ENCODE peak calls at places on chromosomes 7 and 10, in nine cellular contexts. One of them, this sample, is unnamed.

GRCh38 chr10:79161557-79161956 is 92.8 kb downstream of the ZMIZ1 start:
- DNase-seq in A549: no peak
- DNase-seq in tibial artery: no peak
- DNase-seq in lung: no peak
- DNase-seq in IMR-90: no peak
- DNase-seq in GM23248: peak; percentile 39
- DNase-seq in HL-60: no peak
- DNase-seq in CD4-positive, alpha-beta memory T cell: no peak
- DNase-seq in left ventricle myocardium inferior: no peak
- DNase-seq in this sample: no peak

GRCh38 chr7:129431911-129432643 is 2.2 kb upstream of the STRIP2 start:
- DNase-seq in lung: no peak
- DNase-seq in GM23248: peak; percentile 10
- DNase-seq in HL-60: no peak
- DNase-seq in A549: peak; percentile 2
- DNase-seq in CD4-positive, alpha-beta memory T cell: no peak
- DNase-seq in left ventricle myocardium inferior: no peak
- DNase-seq in tibial artery: no peak
- DNase-seq in IMR-90: no peak
- DNase-seq in this sample: no peak

GRCh38 chr10:69571618-69572158 is 1.5 kb downstream of the NEUROG3 start:
- DNase-seq in HL-60: no peak
- DNase-seq in A549: no peak
- DNase-seq in GM23248: no peak
- DNase-seq in IMR-90: no peak
- DNase-seq in left ventricle myocardium inferior: no peak
- DNase-seq in tibial artery: no peak
- DNase-seq in lung: no peak
- DNase-seq in CD4-positive, alpha-beta memory T cell: no peak
- DNase-seq in this sample: no peak

GRCh38 chr10:17001961-17002749 is 127.5 kb downstream of the CUBN start:
- DNase-seq in lung: no peak
- DNase-seq in A549: no peak
- DNase-seq in CD4-positive, alpha-beta memory T cell: peak; percentile 65
- DNase-seq in IMR-90: peak; percentile 88
- DNase-seq in HL-60: no peak
- DNase-seq in tibial artery: peak; percentile 55
- DNase-seq in GM23248: peak; percentile 95
- DNase-seq in left ventricle myocardium inferior: peak; percentile 38
- DNase-seq in this sample: peak; percentile 38

GRCh38 chr7:1087952-1088920 is at the start of gene GPER1:
- DNase-seq in tibial artery: peak; percentile 44
- DNase-seq in A549: no peak
- DNase-seq in CD4-positive, alpha-beta memory T cell: no peak
- DNase-seq in IMR-90: peak; percentile 24
- DNase-seq in lung: peak; percentile 56
- DNase-seq in GM23248: peak; percentile 83
- DNase-seq in HL-60: no peak
- DNase-seq in left ventricle myocardium inferior: peak; percentile 58
- DNase-seq in this sample: peak; percentile 56

GRCh38 chr10:79352035-79352595 is 4.8 kb downstream of the PPIF start:
- DNase-seq in tibial artery: no peak
- DNase-seq in lung: no peak
- DNase-seq in HL-60: no peak
- DNase-seq in left ventricle myocardium inferior: no peak
- DNase-seq in IMR-90: no peak
- DNase-seq in CD4-positive, alpha-beta memory T cell: no peak
- DNase-seq in GM23248: no peak
- DNase-seq in A549: no peak
- DNase-seq in this sample: no peak

GRCh38 chr10:44959243-44960097 is at the start of gene RASSF4:
- DNase-seq in A549: peak; percentile 85
- DNase-seq in GM23248: peak; percentile 93
- DNase-seq in tibial artery: peak; percentile 89
- DNase-seq in HL-60: peak; percentile 76
- DNase-seq in IMR-90: peak; percentile 74
- DNase-seq in lung: peak; percentile 94
- DNase-seq in left ventricle myocardium inferior: peak; percentile 95
- DNase-seq in CD4-positive, alpha-beta memory T cell: peak; percentile 87
- DNase-seq in this sample: peak; percentile 94

GRCh38 chr10:43407148-43407575 is 1.8 kb downstream of the HNRNPF start:
- DNase-seq in lung: peak; percentile 50
- DNase-seq in left ventricle myocardium inferior: peak; percentile 68
- DNase-seq in IMR-90: peak; percentile 36
- DNase-seq in HL-60: no peak
- DNase-seq in tibial artery: peak; percentile 25
- DNase-seq in GM23248: peak; percentile 85
- DNase-seq in CD4-positive, alpha-beta memory T cell: peak; percentile 50
- DNase-seq in A549: peak; percentile 31
- DNase-seq in this sample: peak; percentile 78

GRCh38 chr10:97454330-97455036 is 8.5 kb downstream of the ZDHHC16 start:
- DNase-seq in CD4-positive, alpha-beta memory T cell: no peak
- DNase-seq in HL-60: no peak
- DNase-seq in GM23248: peak; percentile 58
- DNase-seq in A549: no peak
- DNase-seq in tibial artery: peak; percentile 41
- DNase-seq in IMR-90: peak; percentile 34
- DNase-seq in lung: peak; percentile 62
- DNase-seq in left ventricle myocardium inferior: no peak
- DNase-seq in this sample: no peak

GRCh38 chr10:112227331-112227961 is 43.9 kb upstream of the GPAM start:
- DNase-seq in lung: peak; percentile 51
- DNase-seq in GM23248: peak; percentile 74
- DNase-seq in A549: no peak
- DNase-seq in left ventricle myocardium inferior: no peak
- DNase-seq in IMR-90: no peak
- DNase-seq in HL-60: peak; percentile 76
- DNase-seq in tibial artery: no peak
- DNase-seq in CD4-positive, alpha-beta memory T cell: no peak
- DNase-seq in this sample: no peak

GRCh38 chr7:150324366-150324961 is 1.1 kb upstream of the ACTR3C start:
- DNase-seq in A549: no peak
- DNase-seq in CD4-positive, alpha-beta memory T cell: no peak
- DNase-seq in IMR-90: peak; percentile 11
- DNase-seq in GM23248: no peak
- DNase-seq in left ventricle myocardium inferior: no peak
- DNase-seq in HL-60: no peak
- DNase-seq in tibial artery: no peak
- DNase-seq in lung: no peak
- DNase-seq in this sample: no peak

GRCh38 chr10:123809632-123810031 is 82.0 kb downstream of the CPXM2 start:
- DNase-seq in A549: no peak
- DNase-seq in tibial artery: no peak
- DNase-seq in left ventricle myocardium inferior: no peak
- DNase-seq in HL-60: no peak
- DNase-seq in IMR-90: no peak
- DNase-seq in CD4-positive, alpha-beta memory T cell: no peak
- DNase-seq in lung: no peak
- DNase-seq in GM23248: no peak
- DNase-seq in this sample: no peak

GRCh38 chr10:123804716-123805115 is 86.9 kb downstream of the CPXM2 start:
- DNase-seq in CD4-positive, alpha-beta memory T cell: no peak
- DNase-seq in IMR-90: no peak
- DNase-seq in left ventricle myocardium inferior: no peak
- DNase-seq in A549: no peak
- DNase-seq in GM23248: peak; percentile 91
- DNase-seq in lung: no peak
- DNase-seq in tibial artery: no peak
- DNase-seq in HL-60: no peak
- DNase-seq in this sample: no peak

GRCh38 chr10:123808873-123809272 is 82.7 kb downstream of the CPXM2 start:
- DNase-seq in CD4-positive, alpha-beta memory T cell: no peak
- DNase-seq in tibial artery: no peak
- DNase-seq in left ventricle myocardium inferior: no peak
- DNase-seq in IMR-90: no peak
- DNase-seq in HL-60: no peak
- DNase-seq in GM23248: peak; percentile 97
- DNase-seq in lung: no peak
- DNase-seq in A549: peak; percentile 48
- DNase-seq in this sample: no peak

GRCh38 chr10:123808286-123808685 is 83.3 kb downstream of the CPXM2 start:
- DNase-seq in tibial artery: no peak
- DNase-seq in lung: no peak
- DNase-seq in left ventricle myocardium inferior: no peak
- DNase-seq in CD4-positive, alpha-beta memory T cell: no peak
- DNase-seq in IMR-90: no peak
- DNase-seq in GM23248: peak; percentile 29
- DNase-seq in A549: no peak
- DNase-seq in HL-60: no peak
- DNase-seq in this sample: no peak

GRCh38 chr10:123807444-123808035 is 84.1 kb downstream of the CPXM2 start:
- DNase-seq in CD4-positive, alpha-beta memory T cell: no peak
- DNase-seq in tibial artery: no peak
- DNase-seq in left ventricle myocardium inferior: no peak
- DNase-seq in HL-60: no peak
- DNase-seq in A549: no peak
- DNase-seq in GM23248: peak; percentile 23
- DNase-seq in lung: peak; percentile 6
- DNase-seq in IMR-90: no peak
- DNase-seq in this sample: no peak
- H3K4me3 ChIP-seq in CD4-positive, alpha-beta memory T cell: no peak overlapping the region
- H3K4me3 ChIP-seq in tibial artery: no peak overlapping the region
- H3K4me3 ChIP-seq in left ventricle myocardium inferior: no peak overlapping the region
- H3K4me3 ChIP-seq in HL-60: no peak overlapping the region
- H3K4me3 ChIP-seq in A549: no peak overlapping the region
- H3K4me3 ChIP-seq in GM23248: no peak overlapping the region
- H3K4me3 ChIP-seq in lung: no peak overlapping the region
- H3K4me3 ChIP-seq in IMR-90: no peak overlapping the region
- H3K4me3 ChIP-seq in this sample: no peak overlapping the region

GRCh38 chr7:98869001-98869373 is 827 bp downstream of the TMEM130 start:
- DNase-seq in A549: no peak
- DNase-seq in HL-60: no peak
- DNase-seq in IMR-90: no peak
- DNase-seq in tibial artery: no peak
- DNase-seq in CD4-positive, alpha-beta memory T cell: no peak
- DNase-seq in GM23248: no peak
- DNase-seq in left ventricle myocardium inferior: no peak
- DNase-seq in lung: no peak
- DNase-seq in this sample: no peak
- H3K4me3 ChIP-seq in A549: no peak overlapping the region
- H3K4me3 ChIP-seq in HL-60: no peak overlapping the region
- H3K4me3 ChIP-seq in IMR-90: peak overlapping the region; percentile 62
- H3K4me3 ChIP-seq in tibial artery: peak overlapping the region; percentile 69
- H3K4me3 ChIP-seq in CD4-positive, alpha-beta memory T cell: no peak overlapping the region
- H3K4me3 ChIP-seq in GM23248: no peak overlapping the region
- H3K4me3 ChIP-seq in left ventricle myocardium inferior: no peak overlapping the region
- H3K4me3 ChIP-seq in lung: peak overlapping the region; percentile 7
- H3K4me3 ChIP-seq in this sample: no peak overlapping the region

DNA sequence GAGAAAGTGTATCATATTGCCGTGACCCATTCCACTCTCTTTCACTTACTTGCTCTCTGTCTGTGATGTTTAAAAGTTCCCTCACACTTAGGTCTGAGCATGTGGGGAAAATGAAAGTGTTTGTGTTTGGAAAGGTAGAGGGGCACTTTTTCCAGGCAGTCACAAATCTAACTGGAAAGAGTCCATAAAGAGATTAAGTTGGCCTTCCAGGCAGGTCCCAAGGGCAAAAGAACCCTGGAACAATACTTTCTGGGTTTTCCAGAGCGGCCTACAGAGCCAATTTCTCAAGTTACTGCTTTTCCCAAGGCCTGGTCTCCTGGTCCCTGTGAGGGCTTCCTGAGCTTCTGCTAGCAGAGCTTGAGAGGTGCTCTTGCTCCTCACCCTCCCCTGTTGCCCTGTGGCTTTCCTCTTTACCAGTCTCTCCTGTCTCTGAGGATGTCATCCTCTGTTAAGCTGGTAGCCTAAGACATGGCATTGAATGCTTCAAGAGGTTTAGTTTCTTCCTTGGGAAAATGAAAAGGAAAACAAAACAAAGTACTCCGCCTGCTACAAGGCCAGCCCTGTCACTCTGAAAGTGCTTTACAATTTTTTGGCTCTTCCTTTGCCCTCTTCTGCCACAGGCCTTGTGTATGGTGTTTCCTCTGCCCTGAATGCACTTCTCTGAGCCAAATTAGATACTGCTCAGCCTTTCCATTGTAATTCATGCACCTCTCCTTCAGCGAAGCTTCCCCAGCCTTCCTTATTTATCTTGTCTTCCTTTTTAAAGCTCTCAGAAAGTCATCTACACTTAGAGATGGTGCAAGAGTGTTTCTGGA is 20.1 kb downstream of the TES start:
- DNase-seq in HL-60: no peak
- DNase-seq in GM23248: no peak
- DNase-seq in lung: no peak
- DNase-seq in IMR-90: no peak
- DNase-seq in tibial artery: no peak
- DNase-seq in left ventricle myocardium inferior: no peak
- DNase-seq in CD4-positive, alpha-beta memory T cell: no peak
- DNase-seq in A549: no peak
- DNase-seq in this sample: no peak
- H3K4me3 ChIP-seq in HL-60: no peak overlapping the region
- H3K4me3 ChIP-seq in GM23248: no peak overlapping the region
- H3K4me3 ChIP-seq in lung: no peak overlapping the region
- H3K4me3 ChIP-seq in IMR-90: no peak overlapping the region
- H3K4me3 ChIP-seq in tibial artery: peak overlapping the region; percentile 12
- H3K4me3 ChIP-seq in left ventricle myocardium inferior: peak overlapping the region; percentile 14
- H3K4me3 ChIP-seq in CD4-positive, alpha-beta memory T cell: no peak overlapping the region
- H3K4me3 ChIP-seq in A549: no peak overlapping the region
- H3K4me3 ChIP-seq in this sample: no peak overlapping the region

GRCh38 chr7:27191081-27191715 is 6.2 kb upstream of the HOXA11 start:
- DNase-seq in tibial artery: peak; percentile 16
- DNase-seq in GM23248: no peak
- DNase-seq in IMR-90: no peak
- DNase-seq in HL-60: no peak
- DNase-seq in left ventricle myocardium inferior: no peak
- DNase-seq in lung: no peak
- DNase-seq in CD4-positive, alpha-beta memory T cell: no peak
- DNase-seq in A549: no peak
- DNase-seq in this sample: no peak

GRCh38 chr7:27189560-27190283 is 4.7 kb upstream of the HOXA11 start:
- DNase-seq in A549: no peak
- DNase-seq in HL-60: no peak
- DNase-seq in tibial artery: peak; percentile 13
- DNase-seq in lung: no peak
- DNase-seq in GM23248: no peak
- DNase-seq in left ventricle myocardium inferior: no peak
- DNase-seq in CD4-positive, alpha-beta memory T cell: no peak
- DNase-seq in IMR-90: no peak
- DNase-seq in this sample: peak; percentile 33

GRCh38 chr7:27188666-27189559 is 3.9 kb upstream of the HOXA11 start:
- DNase-seq in left ventricle myocardium inferior: no peak
- DNase-seq in IMR-90: no peak
- DNase-seq in CD4-positive, alpha-beta memory T cell: no peak
- DNase-seq in A549: no peak
- DNase-seq in tibial artery: peak; percentile 38
- DNase-seq in HL-60: no peak
- DNase-seq in GM23248: no peak
- DNase-seq in lung: no peak
- DNase-seq in this sample: no peak

GRCh38 chr7:27191716-27192545 is 6.9 kb upstream of the HOXA11 start:
- DNase-seq in lung: no peak
- DNase-seq in HL-60: no peak
- DNase-seq in GM23248: no peak
- DNase-seq in CD4-positive, alpha-beta memory T cell: no peak
- DNase-seq in A549: no peak
- DNase-seq in IMR-90: no peak
- DNase-seq in tibial artery: peak; percentile 22
- DNase-seq in left ventricle myocardium inferior: no peak
- DNase-seq in this sample: peak; percentile 56

GRCh38 chr7:27190284-27190748 is 5.3 kb upstream of the HOXA11 start:
- DNase-seq in GM23248: no peak
- DNase-seq in lung: no peak
- DNase-seq in CD4-positive, alpha-beta memory T cell: no peak
- DNase-seq in tibial artery: peak; percentile 10
- DNase-seq in A549: no peak
- DNase-seq in HL-60: no peak
- DNase-seq in left ventricle myocardium inferior: no peak
- DNase-seq in IMR-90: no peak
- DNase-seq in this sample: no peak
- H3K4me3 ChIP-seq in GM23248: no peak overlapping the region
- H3K4me3 ChIP-seq in lung: no peak overlapping the region
- H3K4me3 ChIP-seq in CD4-positive, alpha-beta memory T cell: no peak overlapping the region
- H3K4me3 ChIP-seq in tibial artery: no peak overlapping the region
- H3K4me3 ChIP-seq in A549: no peak overlapping the region
- H3K4me3 ChIP-seq in HL-60: no peak overlapping the region
- H3K4me3 ChIP-seq in left ventricle myocardium inferior: no peak overlapping the region
- H3K4me3 ChIP-seq in IMR-90: no peak overlapping the region
- H3K4me3 ChIP-seq in this sample: no peak overlapping the region